ENCODE peak calls at places on chromosomes 7 and 10, in seven cellular contexts. R, V, G, L, Q, F and P are unnamed samples.

GRCh38 chr7:24756989-24757798 is at the start of gene GSDME:
- DNase-seq in V (peak), Q (peak), L (peak), R (peak), F (peak), G (peak), P (peak)

GRCh38 chr7:157926107-157926506 is 589.3 kb downstream of the DNAJB6 start:
- DNase-seq in F (no peak), L (no peak), Q (no peak), R (no peak), V (no peak), G (no peak), P (no peak)

GRCh38 chr10:12852732-12853131 is 148.8 kb downstream of the CCDC3 start:
- DNase-seq in G (no peak), L (no peak), R (no peak), V (no peak), F (no peak), Q (no peak), P (no peak)

GRCh38 chr7:105591522-105591921 is 10.2 kb upstream of the EFCAB10 start:
- DNase-seq in V (no peak), F (no peak), R (no peak), Q (no peak), G (no peak), L (no peak), P (no peak)

GRCh38 chr7:132298782-132299181 is 277.5 kb downstream of the PLXNA4 start:
- DNase-seq in G (no peak), V (peak), F (no peak), L (no peak), R (no peak), Q (no peak), P (no peak)

GRCh38 chr10:83425306-83425705 is 714.0 kb upstream of the GHITM start:
- DNase-seq in R (no peak), L (no peak), V (no peak), G (no peak), F (no peak), Q (no peak), P (no peak)

GRCh38 chr7:44279731-44280505 is 45.5 kb downstream of the CAMK2B start:
- DNase-seq in L (peak), R (peak), Q (peak), F (no peak), G (peak), V (no peak), P (peak)

GRCh38 chr7:27102578-27103442 is at the start of gene HOXA2:
- DNase-seq in G (no peak), Q (no peak), R (no peak), L (no peak), F (no peak), V (peak), P (peak)

GRCh38 chr7:10121641-10122040 is 852.0 kb upstream of the PHF14 start:
- DNase-seq in V (no peak), L (no peak), Q (no peak), F (no peak), G (no peak), R (no peak), P (no peak)

GRCh38 chr7:98284335-98285036 is 3.0 kb downstream of the BRI3 start:
- DNase-seq in V (peak), R (peak), F (no peak), L (peak), G (peak), Q (peak), P (peak)

GRCh38 chr7:137999496-138000080 is 2.3 kb downstream of the CREB3L2 start:
- DNase-seq in R (no peak), F (no peak), Q (no peak), V (no peak), L (no peak), G (no peak), P (no peak)

GRCh38 chr7:97576043-97576442 is 155.8 kb upstream of the TAC1 start:
- DNase-seq in F (no peak), R (no peak), G (no peak), Q (no peak), L (no peak), V (no peak), P (no peak)

GRCh38 chr10:121751191-121751760 is 153.0 kb upstream of the FGFR2 start:
- DNase-seq in Q (no peak), V (no peak), F (no peak), G (no peak), R (no peak), L (no peak), P (no peak)

GRCh38 chr7:148575640-148576411 is 14.7 kb upstream of the C7orf33 start:
- DNase-seq in R (peak), F (peak), G (peak), Q (peak), L (peak), V (peak), P (peak)

GRCh38 chr7:100929811-100930174 is 19.5 kb upstream of the MUC3A start:
- DNase-seq in F (no peak), R (no peak), L (no peak), V (no peak), G (no peak), Q (no peak), P (no peak)

GRCh38 chr7:152335900-152336571 is 99.8 kb downstream of the KMT2C start:
- DNase-seq in G (no peak), Q (no peak), L (no peak), R (no peak), F (no peak), V (no peak), P (no peak)

GRCh38 chr10:130357226-130357625 is 221.0 kb downstream of the GLRX3 start:
- DNase-seq in V (no peak), G (no peak), R (no peak), Q (no peak), F (no peak), L (no peak), P (no peak)

GRCh38 chr7:87816389-87816788 is 59.8 kb downstream of the SLC25A40 start:
- DNase-seq in V (no peak), Q (no peak), L (no peak), F (no peak), G (no peak), R (no peak), P (no peak)

GRCh38 chr7:70029993-70030392 is 431.7 kb downstream of the AUTS2 start:
- DNase-seq in F (no peak), V (no peak), Q (no peak), G (no peak), L (no peak), R (no peak), P (no peak)

GRCh38 chr7:44046321-44047061 is 2.0 kb downstream of the DBNL start:
- DNase-seq in Q (no peak), F (no peak), V (no peak), G (no peak), R (no peak), L (peak), P (no peak)

GRCh38 chr10:93917814-93918213 is 24.0 kb downstream of the SLC35G1 start:
- DNase-seq in V (no peak), L (no peak), F (no peak), Q (no peak), G (no peak), R (no peak), P (no peak)

GRCh38 chr10:13613519-13613918 is 26.8 kb downstream of the PRPF18 start:
- DNase-seq in Q (no peak), R (no peak), G (no peak), F (peak), L (no peak), V (peak), P (no peak)

GRCh38 chr10:3053145-3053544 is 14.2 kb upstream of the PFKP start:
- DNase-seq in R (no peak), Q (no peak), G (no peak), L (no peak), F (no peak), V (no peak), P (no peak)

GRCh38 chr10:3056280-3057037 is 10.9 kb upstream of the PFKP start:
- DNase-seq in Q (no peak), V (peak), R (no peak), F (no peak), G (no peak), L (no peak), P (no peak)

GRCh38 chr10:3051686-3052085 is 15.7 kb upstream of the PFKP start:
- DNase-seq in F (no peak), L (no peak), V (no peak), R (no peak), Q (no peak), G (no peak), P (no peak)

GRCh38 chr10:3054816-3055202 is 12.5 kb upstream of the PFKP start:
- DNase-seq in R (no peak), Q (no peak), F (no peak), G (no peak), V (no peak), L (no peak), P (no peak)

GRCh38 chr10:3054183-3054815 is 13.0 kb upstream of the PFKP start:
- DNase-seq in G (no peak), Q (no peak), V (peak), R (no peak), F (no peak), L (no peak), P (no peak)
- TF ChIP-seq CTCF in G (no peak), Q (no peak), V (no peak), R (no peak), F (no peak), L (no peak), P (no peak)

GRCh38 chr10:43482319-43483078 is 45.6 kb downstream of the ZNF487 start:
- DNase-seq in G (no peak), R (no peak), L (no peak), Q (no peak), F (no peak), V (no peak), P (no peak)

DNA sequence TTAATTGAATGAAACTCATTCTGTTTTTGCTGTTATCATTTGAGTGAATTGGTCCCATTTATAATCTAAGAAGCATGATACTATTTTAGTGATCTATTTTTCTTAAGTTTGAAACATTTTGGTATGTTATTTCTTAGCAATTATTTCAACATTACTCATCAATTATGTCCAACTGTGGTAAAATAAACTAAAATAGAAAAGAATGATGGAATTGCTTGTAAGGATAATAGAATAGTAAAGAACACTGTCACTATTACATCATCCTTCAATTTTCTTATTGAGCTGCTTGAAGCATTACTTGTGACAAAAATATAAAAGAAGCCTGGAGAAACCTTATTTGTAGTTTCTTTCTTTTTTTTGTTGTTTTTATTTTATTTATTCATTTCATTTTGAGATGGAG is 42.4 kb downstream of the ZNF487 start:
- DNase-seq in F (no peak), G (no peak), V (peak), L (no peak), Q (no peak), R (no peak), P (no peak)
- TF ChIP-seq POLR2A in F (no peak), G (no peak), V (no peak), L (no peak), Q (no peak), R (no peak), P (no peak)

DNA sequence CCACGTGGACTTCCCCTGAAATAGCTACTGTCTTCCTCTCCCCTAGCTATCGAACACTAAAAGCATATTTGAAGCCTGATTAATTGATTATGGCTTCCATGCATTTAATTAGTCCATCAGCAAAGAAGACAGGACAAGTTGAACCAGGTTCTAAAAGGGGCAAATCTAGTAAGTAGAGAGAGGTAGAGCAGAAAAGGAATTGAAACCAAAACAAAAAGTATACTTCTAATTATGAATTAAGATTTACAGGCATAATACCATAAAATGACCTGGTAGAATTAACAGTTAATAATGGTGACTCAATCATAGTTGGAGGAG is 393 bp upstream of the DNAJC1 start:
- DNase-seq in V (no peak), F (no peak), R (no peak), L (no peak), Q (no peak), G (no peak), P (no peak)
- TF ChIP-seq CTCF in V (no peak), F (no peak), R (no peak), L (no peak), Q (no peak), G (no peak), P (no peak)

GRCh38 chr10:931326-932318 is at the start of gene LARP4B:
- DNase-seq in G (peak), F (peak), Q (peak), R (peak), L (peak), V (peak), P (peak)
- TF ChIP-seq POLR2A in G (peak), F (peak), Q (peak), R (peak), L (peak), V (peak), P (peak)

GRCh38 chr7:23247602-23248335 is 1.2 kb downstream of the GPNMB start:
- DNase-seq in V (no peak), G (peak), R (peak), F (no peak), L (peak), Q (peak), P (no peak)

GRCh38 chr7:23244335-23244635 is 2.3 kb upstream of the GPNMB start:
- DNase-seq in L (no peak), V (no peak), Q (no peak), F (no peak), R (no peak), G (no peak), P (no peak)

GRCh38 chr7:23247101-23247601 is 576 bp downstream of the GPNMB start:
- DNase-seq in F (no peak), R (no peak), Q (no peak), V (no peak), G (no peak), L (no peak), P (no peak)

GRCh38 chr7:23249486-23249885 is 2.9 kb downstream of the GPNMB start:
- DNase-seq in F (no peak), Q (no peak), G (no peak), R (no peak), L (no peak), V (no peak), P (no peak)

GRCh38 chr7:23246540-23246939 is at the start of gene GPNMB:
- DNase-seq in L (peak), R (peak), F (no peak), G (no peak), Q (peak), V (peak), P (no peak)
- TF ChIP-seq CTCF in L (no peak), R (no peak), F (no peak), G (no peak), Q (no peak), V (no peak), P (no peak)

DNA sequence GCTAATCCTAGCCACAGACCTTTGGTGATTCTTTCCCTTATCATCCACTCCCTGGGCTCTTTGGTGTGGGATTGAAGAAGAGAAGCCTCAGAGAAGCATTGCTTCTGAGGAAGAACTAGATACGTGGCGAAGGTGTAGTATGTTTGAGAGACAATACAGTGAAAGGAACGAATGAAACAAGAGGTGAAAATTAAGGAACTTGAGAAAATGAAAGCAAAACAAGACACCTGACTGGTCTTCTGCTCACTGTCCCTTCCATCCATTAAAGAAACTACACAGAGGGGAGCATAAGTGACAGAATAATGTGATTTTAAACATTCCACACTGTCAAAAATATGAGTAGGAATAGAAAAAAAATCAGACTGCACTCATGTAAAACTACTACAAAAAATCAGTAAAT is 219.6 kb upstream of the NPSR1 start:
- DNase-seq in L (no peak), Q (no peak), R (no peak), G (no peak), F (no peak), V (no peak), P (no peak)
- TF ChIP-seq POLR2A in L (no peak), Q (no peak), R (no peak), G (no peak), F (no peak), V (no peak), P (no peak)

GRCh38 chr10:125186431-125187170 is 26.2 kb upstream of the CTBP2 start:
- DNase-seq in Q (no peak), G (no peak), V (no peak), F (no peak), L (no peak), R (no peak), P (no peak)

GRCh38 chr10:125189162-125189561 is 28.8 kb upstream of the CTBP2 start:
- DNase-seq in F (no peak), L (no peak), G (no peak), Q (no peak), V (no peak), R (no peak), P (no peak)

GRCh38 chr10:125190961-125191360 is 30.6 kb upstream of the CTBP2 start:
- DNase-seq in F (no peak), V (no peak), Q (no peak), L (no peak), R (no peak), G (no peak), P (no peak)

GRCh38 chr10:125190414-125190813 is 30.1 kb upstream of the CTBP2 start:
- DNase-seq in L (no peak), F (no peak), Q (no peak), V (no peak), G (no peak), R (no peak), P (no peak)

GRCh38 chr10:125187238-125188194 is 27.2 kb upstream of the CTBP2 start:
- DNase-seq in F (no peak), L (no peak), V (no peak), Q (no peak), R (no peak), G (no peak), P (peak)
- TF ChIP-seq CTCF in F (no peak), L (no peak), V (no peak), Q (no peak), R (no peak), G (no peak), P (no peak)

GRCh38 chr10:92573798-92574544 is at the start of gene IDE:
- DNase-seq in Q (peak), F (peak), V (peak), G (peak), R (peak), L (peak), P (peak)
- TF ChIP-seq POLR2A in Q (peak), F (peak), V (no peak), G (peak), R (peak), L (peak), P (peak)

GRCh38 chr10:102632394-102633062 is 11.8 kb upstream of the TRIM8 start:
- DNase-seq in V (peak), G (peak), R (peak), L (peak), Q (peak), F (no peak), P (no peak)
- TF ChIP-seq CTCF in V (no peak), G (no peak), R (no peak), L (no peak), Q (no peak), F (no peak), P (no peak)

GRCh38 chr10:95295031-95295755 is 4.4 kb upstream of the PDLIM1 start:
- DNase-seq in G (no peak), Q (peak), V (peak), L (no peak), R (no peak), F (no peak), P (peak)
- TF ChIP-seq POLR2A in G (no peak), Q (no peak), V (no peak), L (no peak), R (no peak), F (no peak), P (peak)